ENCODE peak calls at places on chromosome X, in nine cellular contexts. U is breast epithelium, T is suprapubic skin, J is A549, X is AG04450, G is astrocyte of the spinal cord, S is GM23248, A is GM12865, K is upper lobe of left lung. I is an unnamed sample.

GRCh38 chrX:108217877-108218276 is 126.3 kb downstream of the ATG4A start:
- DNase-seq in U (no peak), S (no peak), X (no peak), K (no peak), G (no peak), J (no peak), T (no peak), A (no peak), I (no peak)

GRCh38 chrX:98452456-98452855 is 1568.7 kb downstream of the RPA4 start:
- DNase-seq in U (no peak), T (no peak), J (no peak), G (no peak), X (no peak), A (no peak), K (no peak), S (no peak), I (no peak)

GRCh38 chrX:16671005-16671404 is 21.0 kb downstream of the S100G start:
- DNase-seq in T (no peak), S (peak), U (no peak), K (no peak), X (no peak), G (peak), A (peak), J (peak), I (peak)

GRCh38 chrX:22220941-22221340 is 51.8 kb upstream of the CBLL2 start:
- DNase-seq in T (no peak), J (peak), A (no peak), S (peak), K (no peak), G (peak), X (peak), U (no peak), I (no peak)

GRCh38 chrX:95505721-95506120 is 1178.9 kb upstream of the DIAPH2 start:
- DNase-seq in S (no peak), U (no peak), G (no peak), T (no peak), K (no peak), J (no peak), X (no peak), A (no peak), I (no peak)

GRCh38 chrX:11530621-11531020 is 135.1 kb downstream of the ARHGAP6 start:
- DNase-seq in J (no peak), S (peak), U (no peak), X (no peak), K (no peak), T (no peak), G (no peak), A (no peak), I (no peak)

GRCh38 chrX:22021721-22022120 is 10.4 kb upstream of the PHEX start:
- DNase-seq in S (no peak), G (no peak), K (no peak), X (no peak), J (no peak), A (no peak), T (no peak), U (no peak), I (no peak)

GRCh38 chrX:12877386-12877785 is 10.5 kb downstream of the TLR7 start:
- DNase-seq in T (no peak), S (no peak), X (no peak), K (no peak), U (no peak), A (no peak), G (no peak), J (no peak), I (no peak)

GRCh38 chrX:96569034-96569433 is 115.6 kb upstream of the DIAPH2 start:
- DNase-seq in U (no peak), S (no peak), A (no peak), K (no peak), J (no peak), X (no peak), T (no peak), G (no peak), I (no peak)

GRCh38 chrX:34859191-34859590 is 83.4 kb upstream of the FAM47B start:
- DNase-seq in T (no peak), A (no peak), K (no peak), J (no peak), S (no peak), G (no peak), X (no peak), U (no peak), I (no peak)

GRCh38 chrX:40912166-40912565 is 173.1 kb upstream of the USP9X start:
- DNase-seq in J (no peak), T (no peak), X (no peak), K (no peak), G (no peak), U (no peak), A (no peak), S (peak), I (no peak)

GRCh38 chrX:111874241-111874640 is 1.7 kb upstream of the TRPC5OS start:
- DNase-seq in U (no peak), A (no peak), T (no peak), J (no peak), S (no peak), G (no peak), K (no peak), X (no peak), I (no peak)

GRCh38 chrX:1466971-1467561 is 14.4 kb upstream of the ASMTL start:
- DNase-seq in G (no peak), A (peak), J (no peak), T (no peak), X (no peak), K (no peak), S (no peak), U (peak), I (peak)

GRCh38 chrX:136754641-136755040 is 26.1 kb downstream of the ARHGEF6 start:
- DNase-seq in K (no peak), U (peak), T (no peak), A (no peak), J (no peak), X (no peak), G (peak), S (no peak), I (peak)

GRCh38 chrX:130539721-130540321 is 138.0 kb downstream of the RBMX2 start:
- DNase-seq in T (no peak), A (peak), S (peak), J (peak), X (no peak), K (no peak), U (no peak), G (peak), I (peak)

GRCh38 chrX:120213438-120214265 is 37.0 kb upstream of the ZBTB33 start:
- DNase-seq in G (peak), U (no peak), J (peak), S (peak), A (peak), X (peak), K (no peak), T (no peak), I (peak)

GRCh38 chrX:130296743-130297142 is 28.0 kb upstream of the ZNF280C start:
- DNase-seq in A (no peak), U (no peak), K (no peak), G (peak), S (no peak), T (no peak), X (no peak), J (no peak), I (no peak)

GRCh38 chrX:140389331-140389730 is 115.5 kb downstream of the SOX3 start:
- DNase-seq in U (no peak), X (no peak), T (no peak), G (no peak), K (no peak), J (no peak), A (no peak), S (no peak), I (no peak)

GRCh38 chrX:15816453-15816838 is 26.2 kb downstream of the ZRSR2 start:
- DNase-seq in G (no peak), A (no peak), X (no peak), K (no peak), U (no peak), T (no peak), J (no peak), S (peak), I (no peak)

GRCh38 chrX:128759177-128759576 is 707.0 kb upstream of the ACTRT1 start:
- DNase-seq in X (no peak), G (no peak), A (no peak), T (no peak), J (no peak), S (no peak), U (no peak), K (no peak), I (no peak)

GRCh38 chrX:118502121-118502794 is 6.6 kb downstream of the DOCK11 start:
- DNase-seq in J (no peak), S (no peak), T (no peak), G (no peak), A (no peak), K (no peak), U (no peak), X (no peak), I (no peak)

GRCh38 chrX:57933321-57933720 is 23.1 kb upstream of the ZXDA start:
- DNase-seq in S (peak), J (no peak), A (no peak), K (no peak), T (no peak), X (no peak), U (no peak), G (no peak), I (no peak)

GRCh38 chrX:29728639-29729038 is 486.7 kb upstream of the MAGEB2 start:
- DNase-seq in G (no peak), K (no peak), X (peak), J (no peak), A (no peak), T (no peak), S (no peak), U (no peak), I (no peak)

GRCh38 chrX:48890296-48890925 is 7.2 kb downstream of the TIMM17B start:
- DNase-seq in G (no peak), J (no peak), K (no peak), T (peak), A (no peak), X (no peak), S (peak), U (no peak), I (no peak)

GRCh38 chrX:17474892-17475291 is 99.9 kb downstream of the NHS start:
- DNase-seq in S (peak), A (no peak), T (no peak), J (no peak), U (no peak), K (no peak), X (no peak), G (peak), I (no peak)

GRCh38 chrX:120311632-120312000 is 355 bp upstream of the TMEM255A start:
- DNase-seq in X (no peak), T (no peak), A (no peak), K (no peak), J (no peak), G (no peak), U (no peak), S (no peak), I (no peak)

GRCh38 chrX:47230136-47230868 is 2.5 kb upstream of the USP11 start:
- DNase-seq in J (no peak), X (no peak), G (no peak), K (no peak), S (no peak), U (no peak), T (peak), A (no peak), I (no peak)

GRCh38 chrX:17459008-17459407 is 84.0 kb downstream of the NHS start:
- DNase-seq in S (peak), A (no peak), U (no peak), J (no peak), G (peak), X (no peak), T (peak), K (no peak), I (no peak)

GRCh38 chrX:118528089-118528753 is 32.6 kb downstream of the DOCK11 start:
- DNase-seq in G (no peak), X (no peak), A (peak), U (no peak), T (no peak), K (no peak), S (no peak), J (no peak), I (no peak)

GRCh38 chrX:103151799-103152198 is 58.9 kb upstream of the NXF3 start:
- DNase-seq in U (no peak), G (no peak), J (no peak), K (no peak), A (no peak), T (no peak), X (no peak), S (peak), I (no peak)

GRCh38 chrX:10514891-10515290 is 105.5 kb downstream of the MID1 start:
- DNase-seq in S (peak), K (no peak), J (no peak), X (no peak), T (no peak), G (peak), U (no peak), A (no peak), I (no peak)

GRCh38 chrX:139559383-139560042 is 29.0 kb downstream of the F9 start:
- DNase-seq in G (peak), T (no peak), K (no peak), S (peak), A (peak), J (peak), X (peak), U (no peak), I (peak)

DNA sequence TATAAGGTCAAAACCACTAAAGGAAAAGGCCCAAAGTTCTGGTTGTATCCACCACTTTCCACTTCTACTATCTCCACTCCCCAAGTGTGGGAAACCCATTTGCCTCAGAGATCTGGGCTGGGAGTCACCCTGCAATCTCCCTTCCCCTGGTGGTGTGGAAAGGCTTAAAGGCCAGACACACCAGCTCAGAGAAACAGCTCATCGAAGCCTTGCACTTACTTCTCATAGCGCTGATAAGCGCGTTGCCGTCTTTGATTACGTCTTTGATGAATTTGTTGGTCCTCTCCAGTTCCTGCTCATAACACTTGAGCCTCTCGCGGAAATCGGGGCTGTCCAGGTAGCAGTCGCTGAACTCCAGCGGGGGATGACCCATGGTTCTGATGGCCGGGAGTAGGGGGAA is 647 bp downstream of the OPHN1 start:
- DNase-seq in G (peak), T (no peak), A (no peak), K (no peak), S (peak), J (no peak), X (no peak), U (no peak), I (no peak)
- H3K4me3 ChIP-seq in G (peak), T (peak), A (no peak), K (peak), S (peak), J (peak), X (peak), U (peak), I (no peak)

GRCh38 chrX:5409106-5409505 is 819.6 kb downstream of the NLGN4X start:
- DNase-seq in S (no peak), A (no peak), K (no peak), U (no peak), J (no peak), X (no peak), T (no peak), G (no peak), I (no peak)
- H3K4me3 ChIP-seq in S (no peak), A (no peak), K (no peak), U (no peak), J (no peak), X (no peak), T (no peak), G (no peak), I (no peak)

DNA sequence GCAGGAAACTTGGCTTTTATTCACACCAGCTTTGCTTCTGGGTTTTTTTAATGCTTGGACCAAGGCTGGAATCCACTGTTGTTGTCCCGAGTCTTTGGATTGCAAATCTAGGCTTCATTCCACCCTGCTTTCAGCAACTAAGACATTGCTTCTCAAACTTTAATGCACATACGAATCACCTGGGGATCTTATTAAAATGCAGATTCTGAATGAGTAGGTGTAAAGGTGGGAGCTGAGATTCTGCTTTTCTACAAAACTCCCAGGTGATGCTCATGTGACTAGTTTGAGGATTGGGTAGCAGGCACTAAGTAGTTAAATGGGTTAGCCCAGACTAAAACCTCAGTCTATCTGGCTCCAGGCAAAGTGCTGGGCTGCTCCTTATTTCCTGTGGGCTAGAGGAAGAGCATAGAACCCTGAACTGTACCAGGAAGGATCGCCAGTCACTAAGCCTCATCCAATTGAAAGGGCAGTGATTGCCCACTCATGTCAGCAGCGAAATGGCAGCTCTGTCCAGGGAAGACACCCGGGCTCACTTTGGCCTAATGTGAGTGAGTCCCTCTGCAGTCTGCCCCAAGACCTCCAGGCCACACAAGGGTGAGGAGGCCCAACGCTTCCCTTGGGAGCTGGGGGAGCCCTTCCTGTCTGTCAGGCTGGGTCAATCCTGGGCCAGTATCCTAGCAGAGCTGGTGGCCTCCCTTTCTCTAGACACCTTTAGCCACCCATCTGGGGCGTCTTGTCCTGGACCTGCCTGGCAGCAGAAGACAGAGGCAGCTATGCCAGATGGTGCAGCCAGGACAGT is 39.4 kb upstream of the GPC4 start:
- DNase-seq in J (no peak), T (no peak), G (no peak), S (no peak), X (no peak), U (no peak), A (no peak), K (no peak), I (no peak)
- H3K4me3 ChIP-seq in J (no peak), T (no peak), G (no peak), S (no peak), X (no peak), U (no peak), A (no peak), K (no peak), I (no peak)

GRCh38 chrX:13937370-13938052 is 92.2 kb downstream of the GEMIN8 start:
- DNase-seq in T (no peak), G (peak), J (no peak), A (no peak), X (no peak), S (peak), K (no peak), U (no peak), I (no peak)
- H3K4me3 ChIP-seq in T (peak), G (peak), J (peak), A (no peak), X (peak), S (peak), K (peak), U (peak), I (no peak)

DNA sequence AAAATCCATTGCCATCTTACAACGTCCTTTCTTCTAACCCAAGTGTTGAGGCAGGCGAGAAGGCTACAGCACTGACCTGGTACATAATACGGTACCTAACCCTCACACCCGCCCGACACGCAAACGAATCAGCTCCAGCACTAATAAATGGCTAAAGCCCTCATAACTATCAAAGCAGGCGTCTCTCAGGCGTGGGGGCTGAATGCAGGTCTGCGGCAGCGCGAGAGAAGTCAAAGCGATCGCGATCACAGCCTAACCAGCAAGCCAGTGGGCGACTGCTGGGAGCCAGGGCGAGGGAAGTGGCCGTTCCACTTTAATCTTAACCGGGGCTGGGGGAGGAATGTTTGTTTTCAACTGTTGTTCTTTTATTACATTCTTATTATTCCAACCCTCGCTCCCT is 1.5 kb downstream of the CDX4 start:
- DNase-seq in A (no peak), G (no peak), J (no peak), T (no peak), K (peak), X (no peak), S (peak), U (no peak), I (no peak)
- H3K4me3 ChIP-seq in A (no peak), G (no peak), J (no peak), T (no peak), K (no peak), X (no peak), S (no peak), U (peak), I (no peak)

GRCh38 chrX:69504626-69505612 is 793 bp downstream of the NALF2 start:
- DNase-seq in K (peak), J (no peak), X (no peak), S (peak), G (no peak), T (no peak), U (no peak), A (no peak), I (no peak)

GRCh38 chrX:69507500-69507789 is 3.3 kb downstream of the NALF2 start:
- DNase-seq in S (no peak), A (no peak), X (no peak), G (no peak), U (no peak), K (no peak), J (no peak), T (no peak), I (no peak)

GRCh38 chrX:69508610-69509009 is 4.5 kb downstream of the NALF2 start:
- DNase-seq in K (no peak), X (no peak), G (no peak), J (no peak), T (no peak), U (no peak), A (no peak), S (no peak), I (no peak)

GRCh38 chrX:69505772-69506616 is 1.9 kb downstream of the NALF2 start:
- DNase-seq in A (no peak), T (no peak), J (no peak), S (no peak), X (no peak), U (no peak), G (no peak), K (no peak), I (no peak)

DNA sequence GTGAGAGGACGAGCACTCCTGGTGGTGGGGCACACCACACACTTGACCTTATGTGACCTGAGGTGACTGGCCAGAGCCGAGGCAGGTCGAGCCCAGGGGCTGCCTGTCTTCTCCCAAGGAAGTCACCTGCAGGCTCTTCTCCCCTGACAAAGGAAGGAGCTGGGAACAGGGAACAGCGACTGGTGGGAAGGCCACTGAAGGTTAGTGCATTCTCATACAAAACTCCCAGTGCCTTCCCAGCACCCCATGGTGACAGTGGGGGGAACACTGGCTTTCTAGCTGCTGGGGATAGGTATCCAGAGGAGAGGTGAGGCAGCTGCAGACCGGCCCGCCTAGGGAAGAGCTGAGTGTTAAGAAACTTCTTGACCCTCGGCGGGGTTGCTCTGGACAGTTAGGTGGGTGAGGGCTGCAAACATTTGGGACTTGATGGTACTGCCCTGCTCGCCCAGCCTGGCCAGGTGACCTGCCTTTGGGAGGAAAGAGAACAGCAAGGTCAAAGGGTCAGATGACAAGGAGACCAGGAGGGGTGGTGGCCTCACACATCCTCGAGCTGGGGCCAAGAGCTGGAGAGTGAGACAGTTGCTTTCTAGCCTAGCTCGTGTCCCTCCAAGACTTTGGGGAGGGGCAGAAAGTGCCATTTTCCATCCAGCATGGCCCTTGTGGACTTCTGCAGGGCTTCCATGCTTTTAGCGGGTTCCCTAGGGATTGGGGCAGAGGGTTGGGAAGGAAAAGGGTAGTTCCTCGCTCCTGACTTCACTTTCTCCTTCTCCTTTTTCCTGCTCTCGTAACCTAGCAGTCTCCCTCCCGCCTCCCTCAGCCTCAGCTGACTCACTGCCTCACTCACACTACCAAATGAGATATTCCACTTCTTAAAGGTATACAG is 2.7 kb downstream of the NALF2 start:
- DNase-seq in X (no peak), U (no peak), J (no peak), A (no peak), T (no peak), G (no peak), K (no peak), S (peak), I (no peak)
- H3K4me3 ChIP-seq in X (no peak), U (no peak), J (no peak), A (no peak), T (no peak), G (no peak), K (no peak), S (no peak), I (no peak)

GRCh38 chrX:54181196-54181953 is 1.7 kb downstream of the FAM120C start:
- DNase-seq in T (no peak), U (no peak), G (peak), K (no peak), J (no peak), A (no peak), X (no peak), S (peak), I (peak)
- H3K4me3 ChIP-seq in T (peak), U (peak), G (peak), K (peak), J (peak), A (peak), X (peak), S (peak), I (peak)

I was measured in Jurkat, Clone E6-1.